ENCODE peak calls at places on chromosomes 3 and 15, in four cellular contexts. One of them, this sample, is unnamed.

GRCh38 chr3:174937488-174937887 is 78.4 kb downstream of the NAALADL2 start:
- DNase-seq in SK-N-SH: no peak
- DNase-seq in HepG2: no peak
- DNase-seq in GM12878: no peak
- DNase-seq in this sample: no peak

GRCh38 chr15:82298520-82298919 is 35.9 kb downstream of the SAXO2 start:
- DNase-seq in SK-N-SH: no peak
- DNase-seq in HepG2: no peak
- DNase-seq in GM12878: no peak
- DNase-seq in this sample: no peak

GRCh38 chr15:41462396-41462795 is 31.3 kb upstream of the ITPKA start:
- DNase-seq in SK-N-SH: no peak
- DNase-seq in HepG2: no peak
- DNase-seq in GM12878: no peak
- DNase-seq in this sample: no peak

GRCh38 chr3:94299741-94300140 is 236.9 kb downstream of the NSUN3 start:
- DNase-seq in SK-N-SH: no peak
- DNase-seq in HepG2: no peak
- DNase-seq in GM12878: no peak
- DNase-seq in this sample: no peak

GRCh38 chr15:39628821-39629220 is 47.9 kb downstream of the THBS1 start:
- DNase-seq in SK-N-SH: no peak
- DNase-seq in HepG2: no peak
- DNase-seq in GM12878: no peak
- DNase-seq in this sample: no peak

GRCh38 chr3:101340591-101340990 is 20.2 kb upstream of the IMPG2 start:
- DNase-seq in SK-N-SH: no peak
- DNase-seq in HepG2: no peak
- DNase-seq in GM12878: no peak
- DNase-seq in this sample: no peak

GRCh38 chr3:160720123-160720746 is 35.8 kb upstream of the PPM1L start:
- DNase-seq in SK-N-SH: no peak
- DNase-seq in HepG2: no peak
- DNase-seq in GM12878: no peak
- DNase-seq in this sample: no peak

GRCh38 chr3:188840290-188840689 is 331.5 kb upstream of the TPRG1 start:
- DNase-seq in SK-N-SH: no peak
- DNase-seq in HepG2: peak
- DNase-seq in GM12878: no peak
- DNase-seq in this sample: no peak

GRCh38 chr3:66797916-66798560 is 200.1 kb upstream of the KBTBD8 start:
- DNase-seq in SK-N-SH: no peak
- DNase-seq in HepG2: no peak
- DNase-seq in GM12878: no peak
- DNase-seq in this sample: no peak

GRCh38 chr3:46442591-46443530 is 21.8 kb downstream of the LTF start:
- DNase-seq in SK-N-SH: peak
- DNase-seq in HepG2: peak
- DNase-seq in GM12878: no peak
- DNase-seq in this sample: no peak

GRCh38 chr3:56985460-56986327 is 74.8 kb upstream of the SPATA12 start:
- DNase-seq in SK-N-SH: peak
- DNase-seq in HepG2: no peak
- DNase-seq in GM12878: no peak
- DNase-seq in this sample: no peak

GRCh38 chr3:176814252-176814651 is 383.0 kb downstream of the TBL1XR1 start:
- DNase-seq in SK-N-SH: peak
- DNase-seq in HepG2: peak
- DNase-seq in GM12878: no peak
- DNase-seq in this sample: peak

GRCh38 chr15:40108061-40108854 is 421 bp downstream of the BMF start:
- DNase-seq in SK-N-SH: peak
- DNase-seq in HepG2: no peak
- DNase-seq in GM12878: no peak
- DNase-seq in this sample: no peak

GRCh38 chr3:167375478-167375877 is 4.6 kb downstream of the ZBBX start:
- DNase-seq in SK-N-SH: no peak
- DNase-seq in HepG2: no peak
- DNase-seq in GM12878: no peak
- DNase-seq in this sample: no peak

GRCh38 chr3:177345049-177345972 is 148.0 kb upstream of the TBL1XR1 start:
- DNase-seq in SK-N-SH: peak
- DNase-seq in HepG2: peak
- DNase-seq in GM12878: no peak
- DNase-seq in this sample: peak

GRCh38 chr15:56774356-56774755 is 41.0 kb upstream of the ZNF280D start:
- DNase-seq in SK-N-SH: no peak
- DNase-seq in HepG2: no peak
- DNase-seq in GM12878: no peak
- DNase-seq in this sample: no peak

GRCh38 chr3:95511915-95512314 is 1302.5 kb upstream of the EPHA6 start:
- DNase-seq in SK-N-SH: no peak
- DNase-seq in HepG2: no peak
- DNase-seq in GM12878: no peak
- DNase-seq in this sample: no peak

GRCh38 chr15:62858343-62858742 is 184.2 kb upstream of the TPM1 start:
- DNase-seq in SK-N-SH: no peak
- DNase-seq in HepG2: peak
- DNase-seq in GM12878: no peak
- DNase-seq in this sample: no peak

GRCh38 chr3:80233576-80233975 is 465.8 kb upstream of the ROBO1 start:
- DNase-seq in SK-N-SH: no peak
- DNase-seq in HepG2: no peak
- DNase-seq in GM12878: no peak
- DNase-seq in this sample: no peak

GRCh38 chr15:24857094-24857437 is 97.7 kb upstream of the SNRPN start:
- DNase-seq in SK-N-SH: no peak
- DNase-seq in HepG2: no peak
- DNase-seq in GM12878: no peak
- DNase-seq in this sample: no peak

DNA sequence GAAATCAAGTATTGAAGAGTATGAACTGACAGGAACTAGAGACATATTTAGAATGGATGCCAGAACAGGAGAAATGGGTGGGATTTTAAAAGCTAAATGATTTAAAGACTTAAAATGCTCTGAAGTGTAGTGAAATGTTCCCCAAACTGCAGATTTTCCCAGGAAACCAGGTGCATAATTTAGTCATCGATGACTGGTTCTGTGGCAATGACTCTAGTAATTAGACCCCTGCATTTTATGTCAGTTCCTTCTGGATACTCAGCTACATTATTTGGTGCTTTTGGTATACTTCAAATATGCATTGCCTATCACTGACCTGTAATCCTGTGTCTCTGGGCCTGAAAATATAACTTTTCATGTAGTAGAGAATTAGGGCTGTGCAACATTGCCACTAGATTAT is 16.8 kb downstream of the AGTR1 start:
- DNase-seq in SK-N-SH: no peak
- DNase-seq in HepG2: no peak
- DNase-seq in GM12878: no peak
- DNase-seq in this sample: no peak
- TF ChIP-seq FOXM1 in SK-N-SH: no peak
- TF ChIP-seq FOXM1 in HepG2: no peak
- TF ChIP-seq FOXM1 in GM12878: no peak
- TF ChIP-seq FOXM1 in this sample: no peak

DNA sequence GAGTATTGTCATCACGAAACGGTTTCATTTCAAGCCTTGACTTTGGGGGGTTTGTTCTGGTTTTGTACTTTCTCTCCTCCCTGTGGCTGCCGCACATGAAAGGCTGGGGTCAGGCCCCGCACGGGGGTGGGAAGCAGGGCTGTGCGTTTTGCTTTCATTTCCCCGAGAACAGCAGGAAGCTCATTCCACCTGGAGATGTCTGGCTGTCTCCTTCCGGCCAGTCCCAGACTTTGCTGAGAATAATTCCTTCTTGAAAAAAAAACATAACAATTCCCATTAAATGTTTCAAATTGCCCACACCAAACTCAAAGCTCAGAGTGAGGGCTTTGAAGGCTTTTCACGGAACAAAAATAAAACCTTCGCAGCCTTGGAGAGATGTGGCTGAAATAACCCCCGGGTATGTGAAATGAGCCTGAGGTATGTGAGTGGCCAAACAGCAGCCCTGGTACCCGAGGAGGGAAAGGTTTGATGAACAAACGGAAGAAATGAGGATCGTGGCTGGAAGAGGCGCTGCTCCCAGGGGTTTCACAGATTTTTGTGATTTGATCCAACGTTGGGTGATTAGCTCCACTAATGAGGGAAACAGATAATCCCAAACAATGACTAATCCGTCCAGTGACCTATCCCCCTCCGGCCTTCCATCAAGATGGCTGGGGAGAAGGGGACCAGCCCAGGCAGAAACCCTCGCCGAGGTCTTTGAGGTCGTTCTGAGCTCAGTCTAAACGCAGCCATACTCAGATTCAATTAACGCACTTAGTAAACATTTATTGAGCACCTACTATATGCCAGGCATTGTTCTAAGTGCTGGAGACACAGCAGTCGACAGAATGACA is 126.9 kb upstream of the MEF2A start:
- DNase-seq in SK-N-SH: no peak
- DNase-seq in HepG2: no peak
- DNase-seq in GM12878: no peak
- DNase-seq in this sample: no peak
- H3K9ac ChIP-seq in SK-N-SH: no peak
- H3K9ac ChIP-seq in HepG2: no peak
- H3K9ac ChIP-seq in GM12878: no peak
- H3K9ac ChIP-seq in this sample: no peak

GRCh38 chr3:32734756-32735155 is 49.8 kb downstream of the CNOT10 start:
- DNase-seq in SK-N-SH: no peak
- DNase-seq in HepG2: no peak
- DNase-seq in GM12878: no peak
- DNase-seq in this sample: no peak

DNA sequence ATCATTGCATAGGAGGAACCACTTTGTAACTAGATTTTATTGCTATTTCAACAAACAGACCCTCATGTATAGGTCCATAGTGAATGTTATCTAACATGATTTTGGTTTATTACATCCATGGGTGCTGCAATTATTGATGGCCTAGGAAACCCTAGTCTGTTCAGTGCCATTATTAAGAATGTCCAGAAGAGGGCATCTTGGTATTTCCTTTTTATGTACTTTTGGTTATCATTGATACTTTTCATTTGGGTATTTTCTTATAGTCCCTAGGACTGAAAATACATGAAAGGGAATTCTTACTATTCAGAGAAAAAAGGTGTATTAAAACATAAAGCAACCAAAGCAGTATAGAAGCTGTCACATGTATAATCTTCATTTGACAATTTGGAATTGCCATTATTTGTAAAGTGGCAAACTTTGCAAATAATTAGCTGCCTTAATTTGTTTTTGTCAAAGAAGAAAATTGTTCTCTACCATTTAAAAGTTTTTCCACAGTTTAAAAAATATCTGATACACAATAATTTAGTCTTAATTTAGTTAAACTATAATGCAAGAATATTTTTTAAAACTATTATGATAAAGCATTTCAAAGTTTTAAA is 48.7 kb downstream of the CNOT10 start:
- DNase-seq in SK-N-SH: peak
- DNase-seq in HepG2: peak
- DNase-seq in GM12878: peak
- DNase-seq in this sample: peak
- TF ChIP-seq FOXM1 in SK-N-SH: no peak
- TF ChIP-seq FOXM1 in HepG2: no peak
- TF ChIP-seq FOXM1 in GM12878: no peak
- TF ChIP-seq FOXM1 in this sample: no peak

DNA sequence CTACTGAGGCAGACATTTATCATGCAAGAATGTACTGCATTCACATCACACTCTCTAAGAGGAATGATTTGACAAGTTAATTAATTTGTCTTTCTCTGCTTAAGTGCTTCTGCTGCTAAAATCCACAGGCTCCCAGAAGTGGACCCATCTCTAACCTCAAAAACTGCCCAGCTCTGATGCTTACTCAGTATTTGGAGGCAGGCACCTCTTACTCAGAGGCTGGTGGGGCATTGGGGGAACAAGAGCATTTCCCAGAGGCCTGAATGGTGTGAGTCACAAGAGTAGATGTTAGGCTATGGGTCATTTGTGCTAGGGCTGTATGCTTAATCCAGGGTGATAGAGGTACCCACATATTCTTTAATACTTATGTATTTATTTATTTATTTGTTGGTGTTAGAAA is 34.4 kb upstream of the HCN4 start:
- DNase-seq in SK-N-SH: no peak
- DNase-seq in HepG2: no peak
- DNase-seq in GM12878: no peak
- DNase-seq in this sample: no peak
- H3K9ac ChIP-seq in SK-N-SH: no peak
- H3K9ac ChIP-seq in HepG2: no peak
- H3K9ac ChIP-seq in GM12878: no peak
- H3K9ac ChIP-seq in this sample: no peak

GRCh38 chr3:108940166-108940565 is 13.5 kb downstream of the GUCA1C start:
- DNase-seq in SK-N-SH: no peak
- DNase-seq in HepG2: no peak
- DNase-seq in GM12878: no peak
- DNase-seq in this sample: no peak

GRCh38 chr3:108936924-108937689 is 16.6 kb downstream of the GUCA1C start:
- DNase-seq in SK-N-SH: peak
- DNase-seq in HepG2: no peak
- DNase-seq in GM12878: no peak
- DNase-seq in this sample: no peak

GRCh38 chr3:108946292-108947290 is 7.1 kb downstream of the GUCA1C start:
- DNase-seq in SK-N-SH: no peak
- DNase-seq in HepG2: no peak
- DNase-seq in GM12878: no peak
- DNase-seq in this sample: no peak

GRCh38 chr3:108940568-108941285 is 13.0 kb downstream of the GUCA1C start:
- DNase-seq in SK-N-SH: no peak
- DNase-seq in HepG2: peak
- DNase-seq in GM12878: no peak
- DNase-seq in this sample: no peak
- TF ChIP-seq FOXM1 in SK-N-SH: no peak
- TF ChIP-seq FOXM1 in HepG2: no peak
- TF ChIP-seq FOXM1 in GM12878: no peak
- TF ChIP-seq FOXM1 in this sample: no peak

This sample was measured in K562.